ENCODE peak calls at places on chromosomes 11 and 22, in nine cellular contexts. M is testis, K is heart left ventricle, O is K562, N is body of pancreas, W is uterus, S is IMR-90, X is tibial nerve, D is endothelial cell of umbilical vein. L is an unnamed sample.
A peak's percentile ranks its signal among the peaks of the same experiment; 100 is the strongest.

GRCh38 chr11:14538926-14539554 is 18.9 kb upstream of the PSMA1 start:
- DNase-seq in D (no peak), W (no peak), X (no peak), S (no peak), K (no peak), N (no peak), M (no peak), O (no peak), L (no peak)

GRCh38 chr22:49162841-49163240 is 664.8 kb downstream of the BRD1 start:
- DNase-seq in N (no peak), M (no peak), D (no peak), K (no peak), O (no peak), X (no peak), W (no peak), S (no peak), L (no peak)

GRCh38 chr22:29470159-29470855 is 9.7 kb upstream of the NEFH start:
- DNase-seq in X (no peak), O (peak; percentile 78), M (peak; percentile 73), W (no peak), K (peak; percentile 59), S (peak; percentile 24), D (peak; percentile 26), N (peak; percentile 63), L (no peak)

GRCh38 chr22:20437253-20438065 is at the start of gene SCARF2:
- DNase-seq in D (peak; percentile 52), W (peak; percentile 62), K (peak; percentile 58), N (no peak), X (no peak), S (peak; percentile 62), O (no peak), M (no peak), L (no peak)

GRCh38 chr11:111376453-111376871 is 2.6 kb downstream of the POU2AF1 start:
- DNase-seq in X (no peak), S (no peak), M (no peak), K (no peak), W (no peak), D (no peak), O (no peak), N (no peak), L (no peak)

GRCh38 chr22:48369789-48370507 is 1457.7 kb downstream of the BRD1 start:
- DNase-seq in X (no peak), D (no peak), W (no peak), N (no peak), S (no peak), K (no peak), M (no peak), O (no peak), L (no peak)

GRCh38 chr11:107385361-107385982 is 72.2 kb downstream of the CWF19L2 start:
- DNase-seq in K (no peak), O (no peak), M (no peak), N (peak; percentile 9), S (peak; percentile 29), X (no peak), D (no peak), W (no peak), L (no peak)

GRCh38 chr11:64850979-64851567 is 6.6 kb upstream of the CDC42BPG start:
- DNase-seq in O (peak; percentile 29), D (no peak), N (no peak), M (no peak), W (no peak), K (no peak), X (no peak), S (no peak), L (no peak)

GRCh38 chr11:117916956-117917355 is 12.2 kb downstream of the TMPRSS13 start:
- DNase-seq in X (no peak), M (no peak), W (peak; percentile 6), D (no peak), K (no peak), N (no peak), S (no peak), O (no peak), L (no peak)

GRCh38 chr22:50112151-50113118 is 22.6 kb downstream of the MOV10L1 start:
- DNase-seq in D (peak; percentile 90), N (peak; percentile 11), S (peak; percentile 86), X (no peak), K (peak; percentile 42), O (no peak), M (no peak), W (no peak), L (no peak)

GRCh38 chr11:59779487-59779886 is 24.3 kb downstream of the STX3 start:
- DNase-seq in X (no peak), N (no peak), W (no peak), D (no peak), S (no peak), O (no peak), M (no peak), K (no peak), L (no peak)

GRCh38 chr11:67539588-67539987 is 16.3 kb upstream of the CABP2 start:
- DNase-seq in X (no peak), S (no peak), D (no peak), K (no peak), M (peak; percentile 54), N (no peak), O (peak; percentile 66), W (no peak), L (no peak)

GRCh38 chr11:84437129-84438123 is 1151.3 kb upstream of the CCDC90B start:
- DNase-seq in M (peak; percentile 43), S (no peak), K (peak; percentile 23), D (no peak), X (no peak), N (peak; percentile 84), W (no peak), O (no peak), L (no peak)

GRCh38 chr22:26481694-26482093 is 1.9 kb downstream of the HPS4 start:
- DNase-seq in K (no peak), X (no peak), D (no peak), O (no peak), W (no peak), M (no peak), S (no peak), N (no peak), L (no peak)

GRCh38 chr22:26479043-26479791 is 4.4 kb downstream of the HPS4 start:
- DNase-seq in W (no peak), D (no peak), O (peak; percentile 44), N (no peak), X (no peak), K (no peak), M (no peak), S (no peak), L (no peak)

GRCh38 chr22:26481112-26481693 is 2.4 kb downstream of the HPS4 start:
- DNase-seq in N (no peak), M (no peak), X (no peak), W (no peak), S (no peak), K (no peak), D (no peak), O (no peak), L (no peak)

GRCh38 chr22:26479792-26480610 is 3.6 kb downstream of the HPS4 start:
- DNase-seq in O (peak; percentile 35), K (no peak), D (no peak), X (no peak), N (no peak), W (no peak), S (no peak), M (no peak), L (no peak)

DNA sequence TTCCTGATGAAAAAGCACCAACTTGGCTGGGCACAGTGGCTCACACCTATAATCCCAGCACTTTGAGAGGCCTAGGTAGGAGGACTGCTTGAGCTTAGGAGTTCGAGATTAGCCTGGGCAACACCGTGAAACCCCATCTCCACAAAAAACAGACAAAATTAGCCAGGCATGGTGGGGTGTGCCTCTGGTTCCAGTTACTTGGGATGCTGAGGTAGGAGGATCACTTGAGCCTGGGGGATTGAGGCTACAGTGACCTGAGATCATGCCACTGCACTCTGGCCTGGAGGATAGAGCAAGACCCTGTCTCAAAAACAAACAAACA is 3.0 kb downstream of the HPS4 start:
- DNase-seq in X (no peak), N (no peak), S (no peak), D (no peak), O (no peak), K (no peak), W (no peak), M (no peak), L (no peak)
- H3K4me1 ChIP-seq in X (peaks cover 41% of the 10 kb centered on the region), N (peaks cover 61% of the 10 kb centered on the region), S (peaks cover 14% of the 10 kb centered on the region), D (peaks cover 23% of the 10 kb centered on the region), O (peaks cover 14% of the 10 kb centered on the region), K (peaks cover 46% of the 10 kb centered on the region), W (peaks cover 14% of the 10 kb centered on the region), M (peaks cover 47% of the 10 kb centered on the region), L (peaks cover 63% of the 10 kb centered on the region)

GRCh38 chr11:45843158-45843924 is 3.9 kb upstream of the CRY2 start:
- DNase-seq in O (peak; percentile 92), W (peak; percentile 93), N (peak; percentile 96), X (peak; percentile 87), S (peak; percentile 83), M (peak; percentile 95), K (peak; percentile 87), D (peak; percentile 80), L (peak; percentile 98)
- H3K27ac ChIP-seq in O (no peak overlapping the region), W (peak overlapping the region; percentile 79), N (peak overlapping the region; percentile 96), X (peak overlapping the region; percentile 74), S (no peak overlapping the region), M (no peak overlapping the region), K (peak overlapping the region; percentile 47), D (no peak overlapping the region), L (peak overlapping the region; percentile 75)

DNA sequence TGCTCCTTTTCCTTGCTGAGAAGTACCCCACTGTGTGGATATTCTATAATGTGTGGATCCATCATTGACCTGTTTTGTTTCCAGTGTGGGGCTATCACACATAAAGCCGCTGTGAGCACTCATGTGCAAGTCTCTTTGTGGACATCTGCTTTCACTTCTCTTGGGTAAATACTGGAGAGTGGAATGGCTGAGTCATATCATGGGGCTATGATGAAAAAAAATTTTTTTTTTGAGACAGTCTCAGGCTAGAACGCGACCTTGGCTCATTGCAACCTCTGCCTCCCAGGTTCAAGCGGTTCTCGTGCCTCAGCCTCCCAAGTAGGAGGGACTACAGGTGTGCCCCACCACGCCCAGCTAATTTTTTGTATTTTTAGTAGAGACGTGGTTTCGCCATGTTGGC is 7.7 kb upstream of the FAM118A start:
- DNase-seq in O (no peak), S (peak; percentile 88), N (no peak), X (no peak), K (no peak), W (no peak), M (no peak), D (peak; percentile 16), L (no peak)
- TF ChIP-seq POLR2A in O (no peak), S (no peak), N (no peak), X (no peak), K (no peak), W (no peak), M (no peak), D (no peak), L (no peak)

GRCh38 chr11:45856044-45856468 is 8.8 kb downstream of the CRY2 start:
- DNase-seq in D (no peak), O (no peak), N (no peak), X (no peak), S (peak; percentile 43), M (no peak), W (no peak), K (peak; percentile 36), L (no peak)
- H3K4me1 ChIP-seq in D (peaks cover 28% of the 10 kb centered on the region), O (peaks cover 4% of the 10 kb centered on the region), N (peaks cover 73% of the 10 kb centered on the region), X (peaks cover 91% of the 10 kb centered on the region), S (peaks cover 35% of the 10 kb centered on the region), M (peaks cover 77% of the 10 kb centered on the region), W (peaks cover 44% of the 10 kb centered on the region), K (peaks cover 100% of the 10 kb centered on the region), L (peaks cover 100% of the 10 kb centered on the region)

L was measured in esophagus muscularis mucosa.